ENCODE peak calls at places on chromosomes 4 and X, in nine cellular contexts. K is right cardiac atrium; A is effector memory CD4-positive, alpha-beta T cell; T is SJSA1; B is CD8-positive, alpha-beta T cell; N is PC-9; E is foreskin keratinocyte; R is sigmoid colon; W is psoas muscle. P is an unnamed sample.

GRCh38 chrX:20477836-20478532 is 211.3 kb upstream of the RPS6KA3 start:
- DNase-seq in K (no peak), A (no peak), T (no peak), B (no peak), N (no peak), E (no peak), R (no peak), W (no peak), P (no peak)

GRCh38 chr4:8548731-8549351 is 31.4 kb upstream of the GPR78 start:
- DNase-seq in K (no peak), A (no peak), T (no peak), B (no peak), N (peak; percentile 80), E (no peak), R (no peak), W (no peak), P (no peak)

GRCh38 chr4:28229092-28229491 is 1368.5 kb downstream of the STIM2 start:
- DNase-seq in K (no peak), A (no peak), T (peak; percentile 52), B (no peak), N (peak; percentile 45), E (peak; percentile 80), R (no peak), W (no peak), P (no peak)

GRCh38 chr4:100489316-100489715 is 28.5 kb downstream of the EMCN start:
- DNase-seq in K (no peak), A (no peak), T (no peak), B (no peak), N (no peak), E (no peak), R (no peak), W (no peak), P (no peak)

GRCh38 chrX:71489540-71489939 is 43.4 kb upstream of the OGT start:
- DNase-seq in K (no peak), A (no peak), T (no peak), B (no peak), N (no peak), E (no peak), R (no peak), W (no peak), P (no peak)

GRCh38 chr4:127151941-127152340 is 480.8 kb upstream of the INTU start:
- DNase-seq in K (no peak), A (no peak), T (no peak), B (no peak), N (no peak), E (no peak), R (no peak), W (no peak), P (no peak)

GRCh38 chr4:24702266-24702665 is 93.1 kb upstream of the SOD3 start:
- DNase-seq in K (no peak), A (no peak), T (no peak), B (no peak), N (no peak), E (no peak), R (no peak), W (no peak), P (no peak)

GRCh38 chrX:42106556-42106955 is 183.2 kb upstream of the CASK start:
- DNase-seq in K (no peak), A (no peak), T (no peak), B (no peak), N (no peak), E (no peak), R (no peak), W (no peak), P (no peak)

GRCh38 chr4:12672320-12672719 is 811.8 kb downstream of the RAB28 start:
- DNase-seq in K (no peak), A (no peak), T (no peak), B (no peak), N (no peak), E (no peak), R (no peak), W (no peak), P (no peak)

GRCh38 chr4:174437324-174437723 is 85.0 kb downstream of the HPGD start:
- DNase-seq in K (no peak), A (no peak), T (peak; percentile 95), B (no peak), N (no peak), E (peak; percentile 81), R (no peak), W (no peak), P (no peak)

GRCh38 chr4:83240379-83240875 is 44.2 kb downstream of the COQ2 start:
- DNase-seq in K (no peak), A (no peak), T (no peak), B (no peak), N (no peak), E (no peak), R (no peak), W (no peak), P (no peak)

GRCh38 chrX:96436105-96436504 is 248.5 kb upstream of the DIAPH2 start:
- DNase-seq in K (no peak), A (no peak), T (peak; percentile 24), B (no peak), N (peak; percentile 35), E (peak; percentile 5), R (no peak), W (no peak), P (no peak)

GRCh38 chr4:148447672-148448071 is 5.5 kb upstream of the NR3C2 start:
- DNase-seq in K (no peak), A (no peak), T (no peak), B (no peak), N (no peak), E (no peak), R (no peak), W (no peak), P (no peak)

GRCh38 chr4:15657366-15657765 is 2.2 kb upstream of the FBXL5 start:
- DNase-seq in K (no peak), A (no peak), T (no peak), B (no peak), N (no peak), E (no peak), R (no peak), W (no peak), P (no peak)

GRCh38 chr4:140096921-140097320 is 57.1 kb downstream of the MAML3 start:
- DNase-seq in K (no peak), A (no peak), T (peak; percentile 33), B (no peak), N (no peak), E (no peak), R (no peak), W (no peak), P (no peak)

GRCh38 chr4:140096483-140096861 is 57.5 kb downstream of the MAML3 start:
- DNase-seq in K (no peak), A (no peak), T (no peak), B (no peak), N (no peak), E (no peak), R (no peak), W (no peak), P (no peak)

GRCh38 chr4:140095694-140096482 is 58.1 kb downstream of the MAML3 start:
- DNase-seq in K (peak; percentile 64), A (no peak), T (peak; percentile 76), B (peak; percentile 61), N (peak; percentile 68), E (peak; percentile 78), R (peak; percentile 68), W (peak; percentile 26), P (peak; percentile 69)

GRCh38 chr4:140092094-140092820 is 61.7 kb downstream of the MAML3 start:
- DNase-seq in K (peak; percentile 78), A (no peak), T (peak; percentile 53), B (no peak), N (peak; percentile 36), E (no peak), R (no peak), W (peak; percentile 27), P (no peak)

DNA sequence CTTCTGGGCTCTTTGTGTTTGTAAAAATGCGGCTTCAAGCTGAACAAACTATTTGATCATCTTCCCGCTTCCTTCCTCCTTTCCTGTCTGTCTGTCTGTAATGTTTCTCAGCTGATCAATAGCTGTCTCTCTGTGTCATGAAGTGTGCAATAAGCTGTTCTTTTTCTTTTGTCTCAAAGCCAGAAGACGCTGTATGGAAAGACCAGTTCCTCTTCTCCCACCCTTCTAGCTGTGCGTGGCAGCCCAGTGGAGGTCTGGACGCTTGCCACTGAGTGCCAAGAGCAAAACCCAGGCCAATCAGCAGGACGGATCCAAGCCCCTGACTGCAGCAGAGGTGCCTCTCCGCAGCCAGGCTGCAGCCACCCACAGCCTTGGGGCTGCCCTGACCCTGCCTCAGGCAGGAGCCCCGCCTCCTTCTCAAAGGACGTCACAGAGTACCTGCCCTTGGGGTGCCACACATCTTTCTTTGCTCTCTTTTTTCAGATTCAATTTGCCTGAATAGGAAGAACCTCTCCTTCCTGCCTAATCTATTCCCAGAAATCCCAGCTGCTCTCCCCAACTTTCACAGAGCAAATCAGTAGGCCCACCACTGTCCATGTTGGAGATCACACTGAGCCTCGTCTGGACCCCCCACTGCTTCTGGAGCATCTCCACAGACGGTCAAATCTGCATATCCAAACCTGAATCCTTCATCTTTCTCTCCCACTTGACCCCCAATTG is 59.1 kb downstream of the MAML3 start:
- DNase-seq in K (peak; percentile 85), A (no peak), T (peak; percentile 72), B (peak; percentile 61), N (no peak), E (no peak), R (peak; percentile 83), W (peak; percentile 61), P (no peak)
- H3K4me1 ChIP-seq in K (peaks cover 19% of the 10 kb centered on the region), A (peaks cover 18% of the 10 kb centered on the region), T (peaks cover 95% of the 10 kb centered on the region), B (peaks cover 47% of the 10 kb centered on the region), N (peaks cover 100% of the 10 kb centered on the region), E (peaks cover 43% of the 10 kb centered on the region), R (peaks cover 57% of the 10 kb centered on the region), W (peaks cover 58% of the 10 kb centered on the region), P (peaks cover 39% of the 10 kb centered on the region)

DNA sequence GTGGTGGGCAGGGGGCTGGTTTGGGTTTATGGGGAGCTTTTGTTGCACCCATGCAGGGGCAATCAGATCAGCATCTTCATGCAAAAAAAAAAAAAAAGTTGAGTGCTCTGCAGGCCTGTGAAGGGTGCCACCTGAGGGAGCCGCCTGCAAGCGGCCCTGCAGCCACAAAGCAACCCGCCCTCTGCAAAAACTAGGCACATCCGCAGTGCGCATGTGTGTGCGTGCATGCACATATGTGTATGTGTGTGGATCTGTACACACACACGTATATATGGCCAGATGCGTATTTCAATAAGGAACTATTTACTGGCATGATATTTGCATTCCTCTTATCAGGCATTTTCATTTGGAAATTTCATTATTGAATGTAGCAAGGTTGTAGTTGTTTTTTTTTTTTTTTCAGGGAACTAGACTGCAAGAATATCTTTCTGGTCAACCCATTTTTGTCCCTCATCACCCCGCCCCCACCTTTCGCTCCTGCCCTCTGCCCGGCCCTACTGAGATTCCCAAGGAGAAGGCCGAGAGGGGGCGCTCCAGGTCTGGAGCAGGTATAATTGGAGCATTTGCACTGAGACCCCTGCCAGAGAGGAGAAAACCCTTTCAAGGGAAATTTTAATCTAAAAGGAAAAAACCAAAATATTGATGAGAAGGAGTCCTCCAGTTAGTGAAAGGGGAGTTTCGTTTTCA is 18.1 kb downstream of the CCNQ start:
- DNase-seq in K (no peak), A (no peak), T (no peak), B (no peak), N (no peak), E (no peak), R (no peak), W (no peak), P (no peak)
- H3K4me1 ChIP-seq in K (no peaks in the 10 kb centered on the region), A (peaks cover 4% of the 10 kb centered on the region), T (no peaks in the 10 kb centered on the region), B (peaks cover 19% of the 10 kb centered on the region), N (no peaks in the 10 kb centered on the region), E (no peaks in the 10 kb centered on the region), R (no peaks in the 10 kb centered on the region), W (no peaks in the 10 kb centered on the region), P (peaks cover 6% of the 10 kb centered on the region)

GRCh38 chr4:153792893-153793227 is 4.0 kb upstream of the SFRP2 start:
- DNase-seq in K (no peak), A (no peak), T (no peak), B (no peak), N (no peak), E (no peak), R (no peak), W (no peak), P (no peak)
- H3K4me1 ChIP-seq in K (no peaks in the 10 kb centered on the region), A (peaks cover 27% of the 10 kb centered on the region), T (no peaks in the 10 kb centered on the region), B (peaks cover 45% of the 10 kb centered on the region), N (no peaks in the 10 kb centered on the region), E (no peaks in the 10 kb centered on the region), R (peaks cover 41% of the 10 kb centered on the region), W (no peaks in the 10 kb centered on the region), P (peaks cover 40% of the 10 kb centered on the region)

GRCh38 chr4:155593793-155594192 is 72.9 kb upstream of the GUCY1A1 start:
- DNase-seq in K (no peak), A (no peak), T (no peak), B (no peak), N (no peak), E (no peak), R (no peak), W (no peak), P (no peak)
- H3K4me1 ChIP-seq in K (peaks cover 2% of the 10 kb centered on the region), A (no peaks in the 10 kb centered on the region), T (no peaks in the 10 kb centered on the region), B (no peaks in the 10 kb centered on the region), N (no peaks in the 10 kb centered on the region), E (no peaks in the 10 kb centered on the region), R (no peaks in the 10 kb centered on the region), W (no peaks in the 10 kb centered on the region), P (no peaks in the 10 kb centered on the region)

P was measured in CD8-positive, alpha-beta memory T cell.